ENCODE peak calls at places on chromosomes 11 and 22, in ten cellular contexts. Z is left cardiac atrium; J is naive thymus-derived CD4-positive, alpha-beta T cell; M is activated CD8-positive, alpha-beta memory T cell treated with anti-CD3 and anti-CD28 coated beads, Interleukin-2, amount 10 ng/mL, durations not matched to agents 7 days and 5 days; D is B cell; V is central memory CD8-positive, alpha-beta T cell; X is left lung; H is activated CD4-positive, alpha-beta T cell treated with anti-CD3 and anti-CD28 coated beads for 36 hours; L is activated T-cell treated with anti-CD3 and anti-CD28 coated beads, Interleukin-2, amount 50 U/mL, for 4 hours; P is PC-3. B is an unnamed sample.

GRCh38 chr11:64859542-64860414 is 15.3 kb upstream of the CDC42BPG start:
- ATAC-seq in M (peak), X (no peak), L (peak), V (peak), Z (no peak), P (no peak), H (peak), D (peak), J (peak), B (peak)

GRCh38 chr11:75625970-75626691 is 42.7 kb downstream of the MAP6 start:
- ATAC-seq in D (no peak), V (no peak), M (no peak), L (no peak), Z (peak), H (no peak), X (peak), J (no peak), P (peak), B (no peak)

GRCh38 chr11:44998051-44998450 is 47.4 kb upstream of the TP53I11 start:
- ATAC-seq in D (no peak), M (no peak), L (no peak), Z (no peak), H (no peak), J (no peak), P (no peak), X (no peak), V (no peak), B (no peak)

GRCh38 chr11:6194065-6194581 is 4.9 kb upstream of the OR52W1 start:
- ATAC-seq in X (peak), J (no peak), M (no peak), D (no peak), Z (no peak), H (peak), V (no peak), P (no peak), L (peak), B (peak)

GRCh38 chr22:43823353-43823908 is 11.3 kb upstream of the EFCAB6 start:
- ATAC-seq in V (no peak), H (no peak), D (no peak), J (no peak), P (peak), Z (no peak), L (no peak), X (peak), M (no peak), B (no peak)

GRCh38 chr11:128685383-128686044 is 8.4 kb upstream of the FLI1 start:
- ATAC-seq in V (no peak), L (peak), Z (no peak), H (peak), X (no peak), D (peak), J (peak), M (no peak), P (no peak), B (no peak)

GRCh38 chr11:112834277-112834755 is 126.9 kb upstream of the NCAM1 start:
- ATAC-seq in V (no peak), Z (peak), H (no peak), M (no peak), X (no peak), D (no peak), L (no peak), P (no peak), J (no peak), B (no peak)

GRCh38 chr11:64736654-64737053 is 7.3 kb downstream of the RASGRP2 start:
- ATAC-seq in J (no peak), M (no peak), V (no peak), Z (no peak), P (no peak), X (no peak), D (no peak), L (no peak), H (no peak), B (no peak)

GRCh38 chr22:45317551-45318167 is 7.9 kb downstream of the FAM118A start:
- ATAC-seq in X (peak), V (no peak), Z (peak), J (peak), L (no peak), H (peak), M (peak), P (peak), D (no peak), B (no peak)

GRCh38 chr11:132728026-132728425 is 804.3 kb downstream of the OPCML start:
- ATAC-seq in P (no peak), J (no peak), Z (no peak), V (no peak), X (no peak), H (no peak), D (no peak), L (no peak), M (no peak), B (no peak)

GRCh38 chr11:59151761-59152160 is 9.1 kb downstream of the FAM111A start:
- ATAC-seq in M (no peak), P (no peak), Z (no peak), V (no peak), J (no peak), H (peak), D (no peak), X (no peak), L (peak), B (peak)

GRCh38 chr11:65931773-65932557 is 12.7 kb downstream of the DRAP1 start:
- ATAC-seq in M (no peak), Z (no peak), J (no peak), P (peak), X (no peak), V (no peak), D (no peak), L (no peak), H (no peak), B (no peak)

GRCh38 chr22:46577361-46578249 is 40.2 kb upstream of the CELSR1 start:
- ATAC-seq in Z (peak), H (peak), X (no peak), M (no peak), L (peak), J (peak), D (no peak), P (no peak), V (peak), B (peak)

GRCh38 chr11:107545101-107545514 is 20.4 kb downstream of the ALKBH8 start:
- ATAC-seq in H (peak), P (peak), M (no peak), Z (peak), J (no peak), X (no peak), L (no peak), D (no peak), V (no peak), B (peak)

GRCh38 chr22:43946391-43946680 is 8.9 kb upstream of the SAMM50 start:
- ATAC-seq in V (no peak), Z (no peak), L (no peak), H (peak), X (no peak), P (peak), J (no peak), D (no peak), M (no peak), B (no peak)

GRCh38 chr22:23270212-23270733 is 90.0 kb downstream of the BCR start:
- ATAC-seq in P (no peak), H (no peak), L (no peak), X (peak), J (no peak), D (no peak), M (no peak), V (no peak), Z (no peak), B (no peak)

GRCh38 chr22:46377566-46378498 is 42.3 kb downstream of the TRMU start:
- ATAC-seq in P (peak), X (peak), L (no peak), D (no peak), V (no peak), H (no peak), J (no peak), M (no peak), Z (peak), B (no peak)

GRCh38 chr11:1123970-1124369 is 33.8 kb upstream of the MUC5AC start:
- ATAC-seq in Z (no peak), D (no peak), M (peak), V (no peak), X (no peak), H (peak), P (no peak), J (no peak), L (no peak), B (peak)

GRCh38 chr22:41902932-41903421 is 11.9 kb downstream of the SHISA8 start:
- ATAC-seq in Z (peak), X (peak), V (no peak), H (no peak), P (no peak), M (no peak), D (no peak), L (no peak), J (no peak), B (no peak)

GRCh38 chr11:10371926-10372641 is 67.2 kb downstream of the ADM start:
- ATAC-seq in M (no peak), J (no peak), D (no peak), V (no peak), Z (no peak), P (no peak), X (no peak), H (no peak), L (no peak), B (no peak)

GRCh38 chr11:80424012-80424695 is 983.3 kb upstream of the TENM4 start:
- ATAC-seq in H (no peak), L (no peak), X (no peak), D (no peak), J (no peak), M (no peak), Z (no peak), P (no peak), V (no peak), B (no peak)

GRCh38 chr11:130462931-130463330 is 14.5 kb downstream of the ADAMTS15 start:
- ATAC-seq in L (no peak), V (no peak), J (no peak), P (no peak), H (no peak), M (no peak), Z (no peak), X (no peak), D (no peak), B (no peak)

GRCh38 chr11:112467721-112468120 is 207.1 kb upstream of the PLET1 start:
- ATAC-seq in P (no peak), L (no peak), X (no peak), H (no peak), J (no peak), Z (no peak), M (no peak), V (no peak), D (no peak), B (no peak)

GRCh38 chr11:111793863-111794262 is 27.7 kb upstream of the PPP2R1B start:
- ATAC-seq in D (no peak), P (peak), J (no peak), V (no peak), Z (peak), M (no peak), X (no peak), L (no peak), H (no peak), B (no peak)

GRCh38 chr11:88231894-88232482 is 56.7 kb upstream of the RAB38 start:
- ATAC-seq in J (peak), P (peak), V (no peak), Z (no peak), L (peak), M (peak), D (no peak), X (peak), H (peak), B (peak)

B was measured in activated T-helper 17 cell treated with anti-CD3 and anti-CD28 coated beads, Interleukin-2, amount 50 U/mL, for 72 hours.